ENCODE peak calls at places on chromosomes 7 and 10, in eight cellular contexts. One of them, this sample, is unnamed.

GRCh38 chr7:1087952-1088920 is at the start of gene GPER1:
- DNase-seq in cardiac muscle cell: peak; percentile 75
- DNase-seq in right lobe of liver: peak; percentile 95
- DNase-seq in body of pancreas: peak; percentile 73
- DNase-seq in mammary epithelial cell: no peak
- DNase-seq in testis: peak; percentile 34
- DNase-seq in adrenal gland: peak; percentile 88
- DNase-seq in lower lobe of right lung: peak; percentile 71
- DNase-seq in this sample: peak; percentile 12

GRCh38 chr7:157854066-157854891 is 517.5 kb downstream of the DNAJB6 start:
- DNase-seq in cardiac muscle cell: no peak
- DNase-seq in right lobe of liver: peak; percentile 90
- DNase-seq in body of pancreas: peak; percentile 25
- DNase-seq in mammary epithelial cell: no peak
- DNase-seq in testis: peak; percentile 82
- DNase-seq in adrenal gland: peak; percentile 50
- DNase-seq in lower lobe of right lung: peak; percentile 92
- DNase-seq in this sample: no peak

GRCh38 chr7:644381-645305 is 81.9 kb upstream of the DNAAF5 start:
- DNase-seq in cardiac muscle cell: no peak
- DNase-seq in right lobe of liver: no peak
- DNase-seq in body of pancreas: no peak
- DNase-seq in mammary epithelial cell: no peak
- DNase-seq in testis: peak; percentile 53
- DNase-seq in adrenal gland: no peak
- DNase-seq in lower lobe of right lung: no peak
- DNase-seq in this sample: no peak

GRCh38 chr10:48522011-48522765 is 82.7 kb downstream of the ARHGAP22 start:
- DNase-seq in cardiac muscle cell: no peak
- DNase-seq in right lobe of liver: peak; percentile 22
- DNase-seq in body of pancreas: no peak
- DNase-seq in mammary epithelial cell: no peak
- DNase-seq in testis: no peak
- DNase-seq in adrenal gland: no peak
- DNase-seq in lower lobe of right lung: no peak
- DNase-seq in this sample: no peak

GRCh38 chr10:86340176-86340990 is 26.2 kb downstream of the GRID1 start:
- DNase-seq in cardiac muscle cell: no peak
- DNase-seq in right lobe of liver: peak; percentile 27
- DNase-seq in body of pancreas: no peak
- DNase-seq in mammary epithelial cell: no peak
- DNase-seq in testis: no peak
- DNase-seq in adrenal gland: peak; percentile 4
- DNase-seq in lower lobe of right lung: peak; percentile 17
- DNase-seq in this sample: no peak

GRCh38 chr7:36062159-36062815 is 90.8 kb upstream of the EEPD1 start:
- DNase-seq in cardiac muscle cell: no peak
- DNase-seq in right lobe of liver: no peak
- DNase-seq in body of pancreas: no peak
- DNase-seq in mammary epithelial cell: no peak
- DNase-seq in testis: no peak
- DNase-seq in adrenal gland: no peak
- DNase-seq in lower lobe of right lung: no peak
- DNase-seq in this sample: no peak

GRCh38 chr7:104317944-104318629 is 10.3 kb upstream of the LHFPL3 start:
- DNase-seq in cardiac muscle cell: no peak
- DNase-seq in right lobe of liver: no peak
- DNase-seq in body of pancreas: no peak
- DNase-seq in mammary epithelial cell: no peak
- DNase-seq in testis: no peak
- DNase-seq in adrenal gland: no peak
- DNase-seq in lower lobe of right lung: no peak
- DNase-seq in this sample: no peak

GRCh38 chr7:120064565-120064964 is 208.4 kb upstream of the KCND2 start:
- DNase-seq in cardiac muscle cell: no peak
- DNase-seq in right lobe of liver: no peak
- DNase-seq in body of pancreas: no peak
- DNase-seq in mammary epithelial cell: no peak
- DNase-seq in testis: no peak
- DNase-seq in adrenal gland: no peak
- DNase-seq in lower lobe of right lung: no peak
- DNase-seq in this sample: no peak

GRCh38 chr7:106344206-106344605 is 59.4 kb upstream of the NAMPT start:
- DNase-seq in cardiac muscle cell: no peak
- DNase-seq in right lobe of liver: no peak
- DNase-seq in body of pancreas: no peak
- DNase-seq in mammary epithelial cell: no peak
- DNase-seq in testis: no peak
- DNase-seq in adrenal gland: no peak
- DNase-seq in lower lobe of right lung: no peak
- DNase-seq in this sample: no peak

GRCh38 chr10:73744690-73744994 is 470 bp downstream of the SEC24C start:
- DNase-seq in cardiac muscle cell: peak; percentile 85
- DNase-seq in right lobe of liver: no peak
- DNase-seq in body of pancreas: peak; percentile 66
- DNase-seq in mammary epithelial cell: peak; percentile 59
- DNase-seq in testis: peak; percentile 78
- DNase-seq in adrenal gland: peak; percentile 73
- DNase-seq in lower lobe of right lung: peak; percentile 72
- DNase-seq in this sample: no peak

GRCh38 chr7:36440880-36441279 is 51.2 kb downstream of the ANLN start:
- DNase-seq in cardiac muscle cell: peak; percentile 24
- DNase-seq in right lobe of liver: no peak
- DNase-seq in body of pancreas: no peak
- DNase-seq in mammary epithelial cell: peak; percentile 6
- DNase-seq in testis: no peak
- DNase-seq in adrenal gland: no peak
- DNase-seq in lower lobe of right lung: no peak
- DNase-seq in this sample: peak; percentile 4

GRCh38 chr7:151876112-151876898 is 610 bp downstream of the PRKAG2 start:
- DNase-seq in cardiac muscle cell: peak; percentile 80
- DNase-seq in right lobe of liver: peak; percentile 94
- DNase-seq in body of pancreas: peak; percentile 87
- DNase-seq in mammary epithelial cell: peak; percentile 28
- DNase-seq in testis: peak; percentile 75
- DNase-seq in adrenal gland: peak; percentile 84
- DNase-seq in lower lobe of right lung: peak; percentile 86
- DNase-seq in this sample: no peak

GRCh38 chr7:137674551-137675409 is 172.0 kb downstream of the DGKI start:
- DNase-seq in cardiac muscle cell: no peak
- DNase-seq in right lobe of liver: no peak
- DNase-seq in body of pancreas: no peak
- DNase-seq in mammary epithelial cell: no peak
- DNase-seq in testis: no peak
- DNase-seq in adrenal gland: no peak
- DNase-seq in lower lobe of right lung: no peak
- DNase-seq in this sample: no peak

GRCh38 chr10:63069318-63069717 is 63.8 kb upstream of the NRBF2 start:
- DNase-seq in cardiac muscle cell: no peak
- DNase-seq in right lobe of liver: no peak
- DNase-seq in body of pancreas: no peak
- DNase-seq in mammary epithelial cell: no peak
- DNase-seq in testis: no peak
- DNase-seq in adrenal gland: no peak
- DNase-seq in lower lobe of right lung: no peak
- DNase-seq in this sample: no peak

DNA sequence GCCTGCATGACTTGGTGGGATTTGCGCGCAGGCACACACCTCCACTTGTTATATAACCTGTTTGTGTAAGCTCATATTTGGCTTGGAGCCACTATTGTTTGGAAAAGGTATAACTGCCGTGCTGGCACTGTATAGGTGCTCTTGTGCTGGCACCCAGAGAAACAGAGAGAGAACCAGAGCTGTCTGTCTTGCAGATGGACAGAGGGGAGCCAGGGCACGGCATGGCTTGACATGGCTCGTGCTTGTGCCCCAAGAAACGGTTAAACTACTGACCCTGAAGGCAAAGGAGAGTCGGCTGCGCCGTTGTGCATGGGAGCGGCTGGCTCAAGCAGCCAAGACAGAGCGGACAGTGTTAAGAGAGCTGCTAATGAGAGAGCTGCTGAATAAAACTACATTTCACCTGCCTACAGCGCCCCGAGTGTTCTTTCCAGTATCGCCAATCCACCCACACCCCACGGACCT is 23.2 kb downstream of the RAPGEF5 start:
- DNase-seq in cardiac muscle cell: no peak
- DNase-seq in right lobe of liver: no peak
- DNase-seq in body of pancreas: peak; percentile 71
- DNase-seq in mammary epithelial cell: no peak
- DNase-seq in testis: peak; percentile 30
- DNase-seq in adrenal gland: no peak
- DNase-seq in lower lobe of right lung: no peak
- DNase-seq in this sample: no peak
- H3K36me3 ChIP-seq in cardiac muscle cell: no peaks in the 10 kb centered on the region
- H3K36me3 ChIP-seq in right lobe of liver: no peaks in the 10 kb centered on the region
- H3K36me3 ChIP-seq in body of pancreas: no peaks in the 10 kb centered on the region
- H3K36me3 ChIP-seq in mammary epithelial cell: no peaks in the 10 kb centered on the region
- H3K36me3 ChIP-seq in testis: no peaks in the 10 kb centered on the region
- H3K36me3 ChIP-seq in adrenal gland: no peaks in the 10 kb centered on the region
- H3K36me3 ChIP-seq in lower lobe of right lung: no peaks in the 10 kb centered on the region
- H3K36me3 ChIP-seq in this sample: no peaks in the 10 kb centered on the region

DNA sequence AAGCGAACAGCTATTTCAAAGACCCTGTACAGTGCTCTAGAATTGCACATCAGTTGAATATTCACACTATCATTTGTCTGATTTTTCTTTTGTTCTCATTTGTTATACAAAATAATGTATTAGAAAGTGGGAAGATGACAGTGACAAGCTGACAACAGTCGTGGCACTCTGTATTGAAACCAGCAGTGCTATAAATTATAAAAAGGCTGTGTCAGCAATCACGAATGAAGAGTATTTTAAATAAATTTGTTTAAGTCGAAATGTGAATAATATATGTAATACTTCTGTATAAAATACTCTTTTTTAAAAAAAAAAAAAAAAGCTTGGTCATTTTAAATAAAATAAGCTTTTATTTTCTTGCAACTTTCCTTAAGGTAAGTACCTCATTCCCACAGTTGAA is 122.6 kb downstream of the VPS50 start:
- DNase-seq in cardiac muscle cell: no peak
- DNase-seq in right lobe of liver: no peak
- DNase-seq in body of pancreas: no peak
- DNase-seq in mammary epithelial cell: no peak
- DNase-seq in testis: no peak
- DNase-seq in adrenal gland: no peak
- DNase-seq in lower lobe of right lung: no peak
- DNase-seq in this sample: no peak
- H3K36me3 ChIP-seq in cardiac muscle cell: no peaks in the 10 kb centered on the region
- H3K36me3 ChIP-seq in right lobe of liver: no peaks in the 10 kb centered on the region
- H3K36me3 ChIP-seq in body of pancreas: no peaks in the 10 kb centered on the region
- H3K36me3 ChIP-seq in mammary epithelial cell: no peaks in the 10 kb centered on the region
- H3K36me3 ChIP-seq in testis: no peaks in the 10 kb centered on the region
- H3K36me3 ChIP-seq in adrenal gland: no peaks in the 10 kb centered on the region
- H3K36me3 ChIP-seq in lower lobe of right lung: peaks cover 62% of the 10 kb centered on the region
- H3K36me3 ChIP-seq in this sample: no peaks in the 10 kb centered on the region

DNA sequence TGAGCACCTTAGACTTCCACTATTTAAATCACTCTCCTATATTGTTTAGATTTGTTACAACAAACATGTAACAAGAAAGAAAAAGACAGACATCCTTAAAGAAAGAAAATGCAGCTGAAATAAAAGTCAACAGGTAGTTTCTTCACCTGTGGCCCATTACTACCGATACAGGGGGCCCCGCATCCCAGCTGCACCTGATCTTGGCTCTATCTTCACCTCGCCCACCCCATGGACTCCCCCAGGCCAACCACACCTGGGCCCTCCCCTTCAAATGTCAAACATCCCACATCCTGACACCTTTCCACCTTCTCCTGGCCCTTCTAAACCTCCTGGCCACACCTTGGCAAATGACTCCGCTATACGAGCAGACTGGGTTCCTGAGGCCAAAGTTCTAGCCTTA is 7.0 kb downstream of the DDX56 start:
- DNase-seq in cardiac muscle cell: no peak
- DNase-seq in right lobe of liver: no peak
- DNase-seq in body of pancreas: no peak
- DNase-seq in mammary epithelial cell: no peak
- DNase-seq in testis: no peak
- DNase-seq in adrenal gland: no peak
- DNase-seq in lower lobe of right lung: no peak
- DNase-seq in this sample: no peak
- H3K36me3 ChIP-seq in cardiac muscle cell: peaks cover 53% of the 10 kb centered on the region
- H3K36me3 ChIP-seq in right lobe of liver: peaks cover 47% of the 10 kb centered on the region
- H3K36me3 ChIP-seq in body of pancreas: peaks cover 43% of the 10 kb centered on the region
- H3K36me3 ChIP-seq in mammary epithelial cell: peaks cover 37% of the 10 kb centered on the region
- H3K36me3 ChIP-seq in testis: no peaks in the 10 kb centered on the region
- H3K36me3 ChIP-seq in adrenal gland: no peaks in the 10 kb centered on the region
- H3K36me3 ChIP-seq in lower lobe of right lung: peaks cover 86% of the 10 kb centered on the region
- H3K36me3 ChIP-seq in this sample: peaks cover 67% of the 10 kb centered on the region

GRCh38 chr7:7183833-7184463 is 1.6 kb downstream of the C1GALT1 start:
- DNase-seq in cardiac muscle cell: no peak
- DNase-seq in right lobe of liver: no peak
- DNase-seq in body of pancreas: no peak
- DNase-seq in mammary epithelial cell: peak; percentile 33
- DNase-seq in testis: no peak
- DNase-seq in adrenal gland: no peak
- DNase-seq in lower lobe of right lung: no peak
- DNase-seq in this sample: no peak
- H3K36me3 ChIP-seq in cardiac muscle cell: no peaks in the 10 kb centered on the region
- H3K36me3 ChIP-seq in right lobe of liver: no peaks in the 10 kb centered on the region
- H3K36me3 ChIP-seq in body of pancreas: no peaks in the 10 kb centered on the region
- H3K36me3 ChIP-seq in mammary epithelial cell: no peaks in the 10 kb centered on the region
- H3K36me3 ChIP-seq in testis: no peaks in the 10 kb centered on the region
- H3K36me3 ChIP-seq in adrenal gland: no peaks in the 10 kb centered on the region
- H3K36me3 ChIP-seq in lower lobe of right lung: no peaks in the 10 kb centered on the region
- H3K36me3 ChIP-seq in this sample: no peaks in the 10 kb centered on the region

GRCh38 chr10:68959695-68960524 is 3.9 kb downstream of the DDX21 start:
- DNase-seq in cardiac muscle cell: no peak
- DNase-seq in right lobe of liver: no peak
- DNase-seq in body of pancreas: no peak
- DNase-seq in mammary epithelial cell: no peak
- DNase-seq in testis: no peak
- DNase-seq in adrenal gland: no peak
- DNase-seq in lower lobe of right lung: no peak
- DNase-seq in this sample: no peak

GRCh38 chr10:68955786-68956532 is at the start of gene DDX21:
- DNase-seq in cardiac muscle cell: peak; percentile 92
- DNase-seq in right lobe of liver: peak; percentile 94
- DNase-seq in body of pancreas: peak; percentile 88
- DNase-seq in mammary epithelial cell: peak; percentile 90
- DNase-seq in testis: peak; percentile 95
- DNase-seq in adrenal gland: peak; percentile 95
- DNase-seq in lower lobe of right lung: peak; percentile 92
- DNase-seq in this sample: peak; percentile 88

GRCh38 chr10:68955414-68955785 is 570 bp upstream of the DDX21 start:
- DNase-seq in cardiac muscle cell: no peak
- DNase-seq in right lobe of liver: no peak
- DNase-seq in body of pancreas: no peak
- DNase-seq in mammary epithelial cell: no peak
- DNase-seq in testis: no peak
- DNase-seq in adrenal gland: peak; percentile 11
- DNase-seq in lower lobe of right lung: no peak
- DNase-seq in this sample: no peak

GRCh38 chr10:68957284-68957615 is 1.3 kb downstream of the DDX21 start:
- DNase-seq in cardiac muscle cell: no peak
- DNase-seq in right lobe of liver: no peak
- DNase-seq in body of pancreas: no peak
- DNase-seq in mammary epithelial cell: no peak
- DNase-seq in testis: no peak
- DNase-seq in adrenal gland: no peak
- DNase-seq in lower lobe of right lung: no peak
- DNase-seq in this sample: no peak

GRCh38 chr10:68957654-68958053 is 1.7 kb downstream of the DDX21 start:
- DNase-seq in cardiac muscle cell: no peak
- DNase-seq in right lobe of liver: no peak
- DNase-seq in body of pancreas: no peak
- DNase-seq in mammary epithelial cell: no peak
- DNase-seq in testis: no peak
- DNase-seq in adrenal gland: no peak
- DNase-seq in lower lobe of right lung: no peak
- DNase-seq in this sample: no peak
- H3K36me3 ChIP-seq in cardiac muscle cell: peaks cover 23% of the 10 kb centered on the region
- H3K36me3 ChIP-seq in right lobe of liver: peaks cover 15% of the 10 kb centered on the region
- H3K36me3 ChIP-seq in body of pancreas: peaks cover 12% of the 10 kb centered on the region
- H3K36me3 ChIP-seq in mammary epithelial cell: peaks cover 30% of the 10 kb centered on the region
- H3K36me3 ChIP-seq in testis: no peaks in the 10 kb centered on the region
- H3K36me3 ChIP-seq in adrenal gland: no peaks in the 10 kb centered on the region
- H3K36me3 ChIP-seq in lower lobe of right lung: peaks cover 34% of the 10 kb centered on the region
- H3K36me3 ChIP-seq in this sample: peaks cover 43% of the 10 kb centered on the region